ENCODE peak calls at places on chromosomes 2 and 18, in five cellular contexts. One of them, this sample, is unnamed.

GRCh38 chr2:108348816-108349570 is 28.8 kb upstream of the SULT1C4 start:
- DNase-seq in stomach: no peak
- DNase-seq in heart left ventricle: no peak
- DNase-seq in SK-N-SH: no peak
- DNase-seq in spleen: no peak
- DNase-seq in this sample: no peak

GRCh38 chr2:231425811-231426703 is 30.5 kb downstream of the B3GNT7 start:
- DNase-seq in stomach: no peak
- DNase-seq in heart left ventricle: no peak
- DNase-seq in SK-N-SH: no peak
- DNase-seq in spleen: peak; percentile 58
- DNase-seq in this sample: no peak

GRCh38 chr18:45280486-45281263 is 334.6 kb upstream of the SLC14A2 start:
- DNase-seq in stomach: no peak
- DNase-seq in heart left ventricle: no peak
- DNase-seq in SK-N-SH: no peak
- DNase-seq in spleen: no peak
- DNase-seq in this sample: no peak

GRCh38 chr2:172513524-172513900 is 42.4 kb upstream of the PDK1 start:
- DNase-seq in stomach: no peak
- DNase-seq in heart left ventricle: no peak
- DNase-seq in SK-N-SH: no peak
- DNase-seq in spleen: no peak
- DNase-seq in this sample: no peak

GRCh38 chr2:102601730-102602129 is 17.6 kb upstream of the SLC9A2 start:
- DNase-seq in stomach: no peak
- DNase-seq in heart left ventricle: no peak
- DNase-seq in SK-N-SH: no peak
- DNase-seq in spleen: no peak
- DNase-seq in this sample: no peak

GRCh38 chr2:26344581-26345283 is 1.2 kb upstream of the SELENOI start:
- DNase-seq in stomach: no peak
- DNase-seq in heart left ventricle: no peak
- DNase-seq in SK-N-SH: no peak
- DNase-seq in spleen: no peak
- DNase-seq in this sample: peak; percentile 35

GRCh38 chr2:140117371-140117770 is 1337.2 kb upstream of the NXPH2 start:
- DNase-seq in stomach: no peak
- DNase-seq in heart left ventricle: no peak
- DNase-seq in SK-N-SH: no peak
- DNase-seq in spleen: no peak
- DNase-seq in this sample: no peak

GRCh38 chr2:218781691-218782528 is at the start of gene CYP27A1:
- DNase-seq in stomach: peak; percentile 39
- DNase-seq in heart left ventricle: peak; percentile 56
- DNase-seq in SK-N-SH: peak; percentile 37
- DNase-seq in spleen: peak; percentile 75
- DNase-seq in this sample: peak; percentile 58

DNA sequence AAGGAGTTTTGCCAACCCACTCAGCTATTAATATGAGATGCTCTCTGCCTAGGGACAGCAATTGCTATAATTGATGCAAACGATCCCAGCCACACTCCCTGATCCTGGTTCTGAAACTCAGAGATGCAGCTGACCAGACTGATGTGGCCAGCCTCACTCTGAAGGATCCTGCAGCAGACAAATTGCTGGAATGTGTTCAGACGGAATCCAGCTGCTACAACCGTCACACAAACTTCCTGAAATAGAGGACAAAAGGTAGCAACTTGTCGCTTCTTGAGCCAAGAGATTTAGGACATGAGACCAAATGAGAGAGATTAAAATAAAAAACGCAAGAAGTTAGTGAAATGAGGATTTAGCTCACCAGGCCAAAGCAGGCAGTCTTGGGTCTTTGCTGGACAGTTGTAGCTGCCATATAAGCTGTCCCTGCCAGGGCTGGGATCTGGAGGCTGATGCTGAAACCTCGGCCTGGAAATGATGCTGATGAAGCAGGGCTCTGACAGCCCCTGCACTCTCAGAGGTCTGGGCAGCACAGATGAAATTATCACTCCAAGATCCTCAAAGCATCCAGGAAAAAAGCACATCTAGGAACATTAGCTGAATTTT is 8.3 kb upstream of the YWHAQ start:
- DNase-seq in stomach: no peak
- DNase-seq in heart left ventricle: no peak
- DNase-seq in SK-N-SH: no peak
- DNase-seq in spleen: no peak
- DNase-seq in this sample: no peak
- H3K4me3 ChIP-seq in stomach: no peak overlapping the region
- H3K4me3 ChIP-seq in heart left ventricle: no peak overlapping the region
- H3K4me3 ChIP-seq in SK-N-SH: no peak overlapping the region
- H3K4me3 ChIP-seq in spleen: no peak overlapping the region
- H3K4me3 ChIP-seq in this sample: no peak overlapping the region

GRCh38 chr2:120894936-120895335 is 159.3 kb downstream of the GLI2 start:
- DNase-seq in stomach: no peak
- DNase-seq in heart left ventricle: no peak
- DNase-seq in SK-N-SH: no peak
- DNase-seq in spleen: no peak
- DNase-seq in this sample: no peak

GRCh38 chr2:120890566-120891360 is 155.1 kb downstream of the GLI2 start:
- DNase-seq in stomach: no peak
- DNase-seq in heart left ventricle: no peak
- DNase-seq in SK-N-SH: no peak
- DNase-seq in spleen: no peak
- DNase-seq in this sample: no peak

GRCh38 chr2:120893874-120894584 is 158.4 kb downstream of the GLI2 start:
- DNase-seq in stomach: no peak
- DNase-seq in heart left ventricle: no peak
- DNase-seq in SK-N-SH: no peak
- DNase-seq in spleen: peak; percentile 66
- DNase-seq in this sample: no peak

GRCh38 chr2:120892271-120892966 is 156.8 kb downstream of the GLI2 start:
- DNase-seq in stomach: no peak
- DNase-seq in heart left ventricle: no peak
- DNase-seq in SK-N-SH: no peak
- DNase-seq in spleen: no peak
- DNase-seq in this sample: no peak

DNA sequence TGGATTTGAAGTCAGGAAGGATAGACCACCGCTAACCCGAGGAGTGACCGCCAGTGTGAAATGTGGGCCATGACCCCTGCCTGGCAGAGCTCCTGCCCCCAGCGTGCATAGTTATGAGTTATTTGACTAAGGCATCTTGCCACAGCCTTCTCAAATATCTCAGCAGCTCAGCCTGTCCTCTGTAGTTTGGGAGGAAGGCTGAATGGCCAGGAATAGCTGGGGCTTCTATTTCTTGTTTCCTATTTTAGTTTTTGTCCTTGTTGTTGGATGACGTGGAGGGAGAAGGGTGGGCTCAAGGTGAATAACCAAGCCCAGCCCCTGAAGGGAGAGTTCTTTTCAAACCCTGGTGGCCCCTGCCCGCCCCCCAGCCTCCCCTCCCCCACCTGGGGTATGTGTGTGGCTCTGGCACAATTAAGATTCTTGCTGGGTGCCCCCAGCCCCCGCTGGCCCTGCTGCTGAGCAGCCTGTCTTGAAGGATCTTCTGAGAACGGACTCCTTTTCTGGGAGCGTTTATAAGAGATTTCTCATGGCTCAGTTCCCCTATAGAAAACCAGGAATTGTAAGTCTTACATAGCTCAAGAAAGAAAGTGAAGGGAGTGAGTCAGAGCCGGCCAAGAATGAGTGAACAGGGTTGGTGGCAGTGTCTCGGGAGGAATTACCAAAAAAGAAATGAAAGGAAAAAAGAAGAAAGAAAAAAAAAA is 157.4 kb downstream of the GLI2 start:
- DNase-seq in stomach: no peak
- DNase-seq in heart left ventricle: no peak
- DNase-seq in SK-N-SH: no peak
- DNase-seq in spleen: no peak
- DNase-seq in this sample: no peak
- H3K4me1 ChIP-seq in stomach: no peaks in the 10 kb centered on the region
- H3K4me1 ChIP-seq in heart left ventricle: no peaks in the 10 kb centered on the region
- H3K4me1 ChIP-seq in SK-N-SH: peaks cover 6% of the 10 kb centered on the region
- H3K4me1 ChIP-seq in spleen: no peaks in the 10 kb centered on the region
- H3K4me1 ChIP-seq in this sample: no peaks in the 10 kb centered on the region

DNA sequence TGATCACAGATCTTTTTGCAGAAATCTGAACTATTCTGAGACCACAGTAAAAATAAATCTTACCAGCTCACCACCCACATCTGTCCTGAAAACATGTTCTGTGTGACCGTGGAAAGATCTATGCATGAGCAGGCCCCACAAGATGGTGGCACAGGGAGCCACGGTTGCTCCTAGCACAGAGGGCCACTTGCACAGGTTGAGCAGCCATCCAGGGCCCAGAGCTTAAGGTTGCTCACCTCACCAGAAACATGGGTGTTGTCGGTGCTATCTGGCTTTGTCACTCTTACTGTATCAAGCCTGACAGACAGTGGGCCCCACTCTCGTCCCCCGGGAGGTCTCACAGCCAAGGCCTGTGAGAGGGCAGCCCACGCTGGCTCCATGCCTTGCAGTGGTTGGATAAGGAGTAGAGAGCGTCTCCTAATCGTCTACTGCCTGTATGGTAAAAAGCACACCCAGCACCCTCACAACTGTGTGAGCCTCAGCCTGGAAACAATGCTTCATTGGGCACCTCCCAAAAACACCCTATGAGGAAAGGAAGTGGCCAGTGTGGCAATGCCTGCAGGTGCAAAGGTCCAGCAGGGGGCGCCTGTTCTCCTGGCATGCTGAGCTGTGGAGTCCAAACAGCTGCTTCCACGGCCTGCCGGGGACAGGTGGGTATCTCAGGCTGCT is 19.6 kb downstream of the TUBB6 start:
- DNase-seq in stomach: peak; percentile 78
- DNase-seq in heart left ventricle: peak; percentile 80
- DNase-seq in SK-N-SH: peak; percentile 82
- DNase-seq in spleen: peak; percentile 90
- DNase-seq in this sample: peak; percentile 86
- TF ChIP-seq CTCF in stomach: no peak
- TF ChIP-seq CTCF in heart left ventricle: peak; percentile 77
- TF ChIP-seq CTCF in SK-N-SH: peak; percentile 91
- TF ChIP-seq CTCF in spleen: peak; percentile 85
- TF ChIP-seq CTCF in this sample: peak; percentile 44

GRCh38 chr2:197249771-197250397 is 60.7 kb downstream of the ANKRD44 start:
- DNase-seq in stomach: no peak
- DNase-seq in heart left ventricle: no peak
- DNase-seq in SK-N-SH: no peak
- DNase-seq in spleen: no peak
- DNase-seq in this sample: no peak
- H3K4me3 ChIP-seq in stomach: no peak overlapping the region
- H3K4me3 ChIP-seq in heart left ventricle: no peak overlapping the region
- H3K4me3 ChIP-seq in SK-N-SH: no peak overlapping the region
- H3K4me3 ChIP-seq in spleen: no peak overlapping the region
- H3K4me3 ChIP-seq in this sample: no peak overlapping the region

DNA sequence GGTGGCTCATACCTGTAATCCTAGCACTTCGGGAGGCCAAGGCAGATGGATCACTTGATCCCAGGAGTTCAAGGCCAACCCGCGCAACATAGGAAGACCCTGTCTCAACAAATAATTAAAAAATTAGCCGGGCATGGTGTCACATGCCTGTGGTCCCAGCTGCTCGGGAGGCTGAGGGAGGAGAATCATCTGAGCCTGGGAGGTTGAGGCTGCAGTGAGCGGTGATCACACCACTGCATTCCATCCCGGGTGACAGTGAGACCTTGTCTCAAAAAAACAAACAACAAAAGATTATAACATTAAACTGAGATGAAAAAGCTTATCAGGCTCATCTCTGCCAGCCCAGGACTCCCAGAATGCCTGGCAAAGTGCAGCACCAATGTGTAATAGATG is 50.5 kb downstream of the PAPOLG start:
- DNase-seq in stomach: no peak
- DNase-seq in heart left ventricle: no peak
- DNase-seq in SK-N-SH: no peak
- DNase-seq in spleen: peak; percentile 55
- DNase-seq in this sample: no peak
- H3K4me1 ChIP-seq in stomach: no peaks in the 10 kb centered on the region
- H3K4me1 ChIP-seq in heart left ventricle: no peaks in the 10 kb centered on the region
- H3K4me1 ChIP-seq in SK-N-SH: peaks cover 14% of the 10 kb centered on the region
- H3K4me1 ChIP-seq in spleen: peaks cover 13% of the 10 kb centered on the region
- H3K4me1 ChIP-seq in this sample: no peaks in the 10 kb centered on the region

GRCh38 chr2:71933467-71934319 is 214.0 kb downstream of the CYP26B1 start:
- DNase-seq in stomach: no peak
- DNase-seq in heart left ventricle: no peak
- DNase-seq in SK-N-SH: peak; percentile 6
- DNase-seq in spleen: peak; percentile 59
- DNase-seq in this sample: no peak
- TF ChIP-seq CTCF in stomach: no peak
- TF ChIP-seq CTCF in heart left ventricle: no peak
- TF ChIP-seq CTCF in SK-N-SH: peak; percentile 31
- TF ChIP-seq CTCF in spleen: no peak
- TF ChIP-seq CTCF in this sample: no peak

GRCh38 chr18:10131783-10132381 is 218.1 kb downstream of the VAPA start:
- DNase-seq in stomach: no peak
- DNase-seq in heart left ventricle: peak; percentile 32
- DNase-seq in SK-N-SH: peak; percentile 69
- DNase-seq in spleen: no peak
- DNase-seq in this sample: peak; percentile 53
- H3K4me3 ChIP-seq in stomach: peak overlapping the region; percentile 55
- H3K4me3 ChIP-seq in heart left ventricle: peak overlapping the region; percentile 46
- H3K4me3 ChIP-seq in SK-N-SH: peak overlapping the region; percentile 47
- H3K4me3 ChIP-seq in spleen: peak overlapping the region; percentile 31
- H3K4me3 ChIP-seq in this sample: no peak overlapping the region

DNA sequence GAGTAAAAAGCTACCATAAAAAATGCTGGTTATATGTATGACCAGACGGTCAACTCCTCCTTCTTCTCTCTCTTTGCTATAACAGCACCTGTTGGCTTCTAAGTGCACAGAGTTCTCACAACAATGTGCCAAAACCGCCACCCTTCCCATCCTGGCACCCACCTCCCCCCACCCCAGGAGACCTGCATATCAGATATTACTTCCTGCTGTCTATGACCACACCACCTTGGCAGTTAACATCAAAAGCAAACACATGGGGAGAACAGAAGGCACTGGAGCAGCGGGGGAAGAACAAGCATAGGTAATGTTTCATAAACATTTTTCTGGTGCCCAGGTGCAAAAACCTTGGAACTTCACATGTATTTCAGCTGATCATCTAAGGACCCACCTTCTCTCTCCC is 15.5 kb downstream of the SPRED2 start:
- DNase-seq in stomach: peak; percentile 67
- DNase-seq in heart left ventricle: no peak
- DNase-seq in SK-N-SH: no peak
- DNase-seq in spleen: no peak
- DNase-seq in this sample: peak; percentile 88
- H3K4me1 ChIP-seq in stomach: peaks cover 46% of the 10 kb centered on the region
- H3K4me1 ChIP-seq in heart left ventricle: peaks cover 8% of the 10 kb centered on the region
- H3K4me1 ChIP-seq in SK-N-SH: peaks cover 34% of the 10 kb centered on the region
- H3K4me1 ChIP-seq in spleen: peaks cover 17% of the 10 kb centered on the region
- H3K4me1 ChIP-seq in this sample: peaks cover 57% of the 10 kb centered on the region

This sample was measured in body of pancreas.